ENCODE peak calls at places on chromosomes 5 and 9, in eight cellular contexts. M is lung microvascular endothelial cell; K is breast epithelium; T is NCI-H1694; Q is naive thymus-derived CD4-positive, alpha-beta T cell; A is IMR-90; P is D341Med; H is HFFc6. S is an unnamed sample.

GRCh38 chr9:28264368-28264767 is 691.1 kb upstream of the C9orf72 start:
- DNase-seq in M (no peak), K (no peak), T (no peak), Q (no peak), A (peak; percentile 6), P (no peak), H (no peak), S (no peak)

GRCh38 chr5:137752873-137753226 is 1.3 kb downstream of the HNRNPA0 start:
- DNase-seq in M (peak; percentile 30), K (no peak), T (no peak), Q (peak; percentile 43), A (no peak), P (no peak), H (no peak), S (peak; percentile 37)

GRCh38 chr5:2914022-2914661 is 162.7 kb upstream of the IRX2 start:
- DNase-seq in M (no peak), K (no peak), T (no peak), Q (no peak), A (no peak), P (no peak), H (no peak), S (no peak)

GRCh38 chr5:149791881-149792280 is 61.8 kb downstream of the PPARGC1B start:
- DNase-seq in M (no peak), K (no peak), T (no peak), Q (no peak), A (no peak), P (no peak), H (no peak), S (no peak)

GRCh38 chr5:158180407-158180806 is 321.5 kb upstream of the CLINT1 start:
- DNase-seq in M (no peak), K (no peak), T (no peak), Q (no peak), A (no peak), P (no peak), H (no peak), S (no peak)

GRCh38 chr9:114000671-114001409 is 77.3 kb downstream of the AMBP start:
- DNase-seq in M (no peak), K (peak; percentile 20), T (no peak), Q (no peak), A (peak; percentile 28), P (peak; percentile 64), H (no peak), S (no peak)

GRCh38 chr5:170483701-170484458 is 19.9 kb upstream of the KCNIP1 start:
- DNase-seq in M (peak; percentile 56), K (no peak), T (no peak), Q (no peak), A (no peak), P (no peak), H (no peak), S (peak; percentile 84)

GRCh38 chr5:126234563-126235195 is 188.5 kb upstream of the GRAMD2B start:
- DNase-seq in M (no peak), K (no peak), T (peak; percentile 35), Q (no peak), A (peak; percentile 6), P (peak; percentile 49), H (no peak), S (peak; percentile 5)

GRCh38 chr5:139091439-139092156 is 106.6 kb downstream of the SIL1 start:
- DNase-seq in M (no peak), K (no peak), T (no peak), Q (no peak), A (no peak), P (no peak), H (no peak), S (peak; percentile 5)

GRCh38 chr5:179373101-179373934 is 28.1 kb upstream of the ADAMTS2 start:
- DNase-seq in M (no peak), K (peak; percentile 36), T (no peak), Q (no peak), A (no peak), P (no peak), H (no peak), S (no peak)

GRCh38 chr5:68330564-68330963 is 115.0 kb downstream of the PIK3R1 start:
- DNase-seq in M (peak; percentile 44), K (no peak), T (no peak), Q (no peak), A (peak; percentile 24), P (no peak), H (peak; percentile 37), S (peak; percentile 24)

GRCh38 chr5:170113517-170113891 is 7.8 kb downstream of the FOXI1 start:
- DNase-seq in M (no peak), K (no peak), T (no peak), Q (no peak), A (no peak), P (no peak), H (no peak), S (no peak)

GRCh38 chr9:121563425-121563824 is 63.8 kb upstream of the GGTA1 start:
- DNase-seq in M (no peak), K (no peak), T (no peak), Q (no peak), A (no peak), P (no peak), H (no peak), S (no peak)

GRCh38 chr5:32449216-32449721 is 4.7 kb upstream of the ZFR start:
- DNase-seq in M (no peak), K (no peak), T (no peak), Q (no peak), A (no peak), P (no peak), H (no peak), S (no peak)